ENCODE peak calls at places on chromosomes 3 and 15, in five cellular contexts. Y is HepG2, Q is H1, T is K562, G is GM12878. I is an unnamed sample.

GRCh38 chr3:100558233-100558632 is 51.2 kb upstream of the ADGRG7 start:
- DNase-seq in T (no peak), G (no peak), Y (no peak), Q (no peak), I (no peak)

GRCh38 chr3:51777985-51778384 is 1.1 kb downstream of the IQCF6 start:
- DNase-seq in Y (no peak), T (no peak), Q (no peak), G (no peak), I (peak; percentile 80)

GRCh38 chr15:85408270-85408746 is 27.9 kb downstream of the AKAP13 start:
- DNase-seq in Y (no peak), G (peak; percentile 84), Q (no peak), T (no peak), I (no peak)

GRCh38 chr15:73712107-73712506 is 27.9 kb downstream of the CD276 start:
- DNase-seq in T (no peak), G (no peak), Q (no peak), Y (no peak), I (no peak)

GRCh38 chr3:149968216-149968615 is 2.5 kb downstream of the PFN2 start:
- DNase-seq in T (no peak), Y (no peak), Q (no peak), G (no peak), I (no peak)

GRCh38 chr15:53080484-53080883 is 290.3 kb upstream of the ONECUT1 start:
- DNase-seq in G (no peak), T (no peak), Q (no peak), Y (no peak), I (no peak)

GRCh38 chr15:50176869-50177268 is 5.1 kb upstream of the SLC27A2 start:
- DNase-seq in G (no peak), Y (no peak), Q (no peak), T (no peak), I (no peak)

GRCh38 chr15:43889072-43889471 is 62.3 kb downstream of the WDR76 start:
- DNase-seq in T (no peak), Q (no peak), G (no peak), Y (no peak), I (no peak)

GRCh38 chr15:37979597-37979996 is 45.2 kb downstream of the TMCO5A start:
- DNase-seq in T (no peak), G (no peak), Q (no peak), Y (no peak), I (peak; percentile 28)

GRCh38 chr3:90011996-90012395 is 904.6 kb downstream of the EPHA3 start:
- DNase-seq in T (no peak), G (no peak), Q (no peak), Y (no peak), I (no peak)

GRCh38 chr15:38054488-38054887 is 120.0 kb downstream of the TMCO5A start:
- DNase-seq in Q (no peak), G (no peak), T (no peak), Y (no peak), I (no peak)

GRCh38 chr3:47018269-47018611 is 38.8 kb downstream of the NBEAL2 start:
- DNase-seq in Q (no peak), G (no peak), T (no peak), Y (peak; percentile 75), I (no peak)

GRCh38 chr3:47016086-47016933 is 36.8 kb downstream of the NBEAL2 start:
- DNase-seq in Q (no peak), Y (no peak), G (no peak), T (no peak), I (no peak)

GRCh38 chr3:47017504-47018268 is 38.2 kb downstream of the NBEAL2 start:
- DNase-seq in T (no peak), G (no peak), Y (peak; percentile 20), Q (no peak), I (no peak)

GRCh38 chr3:47015151-47015550 is 35.7 kb downstream of the NBEAL2 start:
- DNase-seq in G (no peak), Q (no peak), T (no peak), Y (no peak), I (no peak)

DNA sequence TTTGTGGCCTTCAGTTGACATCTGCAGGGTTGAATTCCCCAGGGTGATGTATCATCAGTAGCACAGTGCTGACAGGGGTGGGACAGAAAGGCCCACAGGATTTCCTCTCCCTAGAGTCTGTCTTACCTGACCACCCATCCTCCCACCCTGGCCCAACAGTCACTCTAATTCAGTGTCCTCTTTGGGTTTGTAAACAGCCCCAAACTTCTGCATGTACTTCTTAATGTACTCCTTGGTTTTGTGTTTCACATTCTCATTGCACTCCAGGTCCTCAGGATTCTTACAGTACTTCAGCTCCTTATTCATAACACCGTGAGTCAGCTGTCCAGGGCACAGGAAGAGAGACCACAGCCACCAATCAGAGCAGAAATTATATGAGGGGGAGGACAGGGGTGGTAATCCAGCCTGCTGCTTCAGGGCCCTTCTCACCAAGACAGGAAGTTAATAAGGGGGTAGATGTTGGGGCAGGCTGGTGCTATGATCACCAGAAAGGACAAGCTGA is 37.5 kb downstream of the NBEAL2 start:
- DNase-seq in G (peak; percentile 40), Q (no peak), Y (no peak), T (peak; percentile 85), I (no peak)
- TF ChIP-seq CHD2 in G (no peak), Q (no peak), Y (no peak), T (no peak), I (no peak)

GRCh38 chr3:57661404-57661803 is 31.5 kb downstream of the DENND6A start:
- DNase-seq in G (no peak), Q (no peak), Y (no peak), T (no peak), I (no peak)
- H3K36me3 ChIP-seq in G (no peaks in the 10 kb centered on the region), Q (no peaks in the 10 kb centered on the region), Y (peaks cover 7% of the 10 kb centered on the region), T (peaks cover 24% of the 10 kb centered on the region), I (peaks cover 62% of the 10 kb centered on the region)

GRCh38 chr3:157134620-157135191 is 25.2 kb downstream of the CCNL1 start:
- DNase-seq in Y (peak; percentile 90), G (no peak), T (no peak), Q (no peak), I (no peak)
- TF ChIP-seq CHD2 in Y (no peak), G (no peak), T (no peak), Q (no peak), I (no peak)

GRCh38 chr15:89778861-89779260 is 2.7 kb downstream of the MESP2 start:
- DNase-seq in Y (no peak), T (no peak), Q (no peak), G (no peak), I (no peak)

GRCh38 chr15:89777821-89778380 is 1.8 kb downstream of the MESP2 start:
- DNase-seq in G (no peak), Y (no peak), Q (no peak), T (no peak), I (peak; percentile 67)

GRCh38 chr15:89776274-89777072 is at the start of gene MESP2:
- DNase-seq in T (peak; percentile 91), Y (peak; percentile 67), Q (peak; percentile 90), G (no peak), I (peak; percentile 94)

GRCh38 chr15:89775815-89776214 is 317 bp upstream of the MESP2 start:
- DNase-seq in G (no peak), T (no peak), Q (no peak), Y (no peak), I (no peak)

DNA sequence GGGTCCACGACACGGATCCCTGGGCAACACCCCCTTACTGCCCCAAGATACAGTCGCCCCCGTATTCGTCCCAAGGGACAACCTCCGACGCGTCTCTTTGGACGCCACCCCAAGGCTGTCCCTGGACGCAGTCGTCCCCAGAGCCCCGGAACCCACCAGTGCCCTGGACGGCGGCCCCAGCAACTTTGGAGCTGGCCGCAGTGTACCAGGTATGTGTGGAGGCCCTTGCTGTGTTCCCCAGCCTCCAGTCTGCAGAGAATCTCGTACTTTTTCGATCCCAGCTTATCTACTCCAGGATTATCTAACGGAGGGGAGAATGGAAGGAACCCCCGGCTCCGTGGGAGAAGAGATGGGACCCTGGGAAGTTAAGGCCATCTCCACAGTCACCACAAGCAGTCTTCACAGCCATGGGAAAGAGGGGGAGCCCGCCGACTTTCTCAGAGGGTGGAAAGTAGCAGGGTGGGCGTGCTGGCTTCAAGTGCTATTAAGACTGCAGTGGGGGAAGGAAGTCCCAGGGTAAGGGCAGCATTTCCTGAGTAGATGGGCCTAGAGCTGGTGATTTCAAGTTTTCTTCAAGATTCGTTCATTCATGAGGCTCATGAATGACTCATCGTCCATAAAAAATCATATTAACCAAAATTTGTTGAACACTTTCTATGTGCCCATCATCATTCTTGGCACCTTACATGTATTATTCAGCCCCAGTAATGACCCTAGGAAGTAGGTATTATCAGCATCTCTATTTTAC is 1.1 kb downstream of the MESP2 start:
- DNase-seq in T (no peak), Y (no peak), Q (no peak), G (no peak), I (no peak)
- H3K36me3 ChIP-seq in T (no peaks in the 10 kb centered on the region), Y (no peaks in the 10 kb centered on the region), Q (no peaks in the 10 kb centered on the region), G (no peaks in the 10 kb centered on the region), I (no peaks in the 10 kb centered on the region)

GRCh38 chr3:158354713-158355112 is 216.3 kb upstream of the MLF1 start:
- DNase-seq in T (no peak), Y (no peak), Q (no peak), G (no peak), I (no peak)

GRCh38 chr3:158347966-158348365 is 223.0 kb upstream of the MLF1 start:
- DNase-seq in Y (no peak), G (no peak), Q (no peak), T (no peak), I (no peak)

GRCh38 chr3:158355623-158356588 is 215.1 kb upstream of the MLF1 start:
- DNase-seq in Q (no peak), Y (no peak), T (no peak), G (peak; percentile 17), I (no peak)

GRCh38 chr3:158352551-158352950 is 218.4 kb upstream of the MLF1 start:
- DNase-seq in Y (no peak), Q (no peak), G (no peak), T (no peak), I (no peak)

DNA sequence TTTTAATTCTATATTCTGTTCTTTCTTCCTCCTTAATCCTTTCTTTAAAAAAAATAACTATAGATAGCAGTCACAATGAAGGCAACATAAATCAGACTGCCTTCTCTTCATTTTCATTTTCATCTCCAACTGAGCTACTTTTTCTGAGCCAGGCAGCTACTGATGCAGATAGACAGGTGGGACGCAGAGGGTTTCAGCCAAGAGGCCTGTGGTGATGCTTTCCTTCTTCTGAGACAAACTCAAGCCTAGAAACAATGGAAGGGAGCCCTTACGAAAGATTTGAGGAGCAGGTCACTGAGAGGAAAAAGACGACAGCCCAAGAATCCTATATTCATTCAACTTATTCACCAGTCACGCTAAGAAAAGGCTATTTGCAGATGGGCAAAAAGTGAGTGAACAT is 220.0 kb upstream of the MLF1 start:
- DNase-seq in T (no peak), G (no peak), Y (no peak), Q (no peak), I (no peak)
- TF ChIP-seq CHD2 in T (no peak), G (no peak), Y (no peak), Q (no peak), I (no peak)

I was measured in SK-N-SH.